ENCODE peak calls at places on chromosomes 12 and 14, in six cellular contexts. One of them, this sample, is unnamed.

GRCh38 chr12:124109760-124110159 is 136.7 kb downstream of the ZNF664 start:
- DNase-seq in CD4-positive, CD25-positive, alpha-beta regulatory T cell: no peak
- DNase-seq in NCI-H1092 treated with DMSO at 0.1 percent for 48 hours: no peak
- DNase-seq in natural killer cell treated with Interleukin-12 subunit alpha and Interleukin-12 subunit beta and Interleukin-15 and Interleukin-18, amount 100 ng/mL, for 72 hours: no peak
- DNase-seq in NCI-H2227 treated with DMSO at 0.1 percent for 48 hours: no peak
- DNase-seq in 8988T: peak
- DNase-seq in this sample: no peak

GRCh38 chr14:35244542-35244941 is 47.6 kb upstream of the PSMA6 start:
- DNase-seq in CD4-positive, CD25-positive, alpha-beta regulatory T cell: no peak
- DNase-seq in 8988T: no peak
- DNase-seq in NCI-H1092 treated with DMSO at 0.1 percent for 48 hours: no peak
- DNase-seq in natural killer cell treated with Interleukin-12 subunit alpha and Interleukin-12 subunit beta and Interleukin-15 and Interleukin-18, amount 100 ng/mL, for 72 hours: no peak
- DNase-seq in NCI-H2227 treated with DMSO at 0.1 percent for 48 hours: no peak
- DNase-seq in this sample: no peak

GRCh38 chr12:118633071-118633470 is 256.7 kb downstream of the SUDS3 start:
- DNase-seq in NCI-H1092 treated with DMSO at 0.1 percent for 48 hours: no peak
- DNase-seq in NCI-H2227 treated with DMSO at 0.1 percent for 48 hours: no peak
- DNase-seq in CD4-positive, CD25-positive, alpha-beta regulatory T cell: no peak
- DNase-seq in natural killer cell treated with Interleukin-12 subunit alpha and Interleukin-12 subunit beta and Interleukin-15 and Interleukin-18, amount 100 ng/mL, for 72 hours: no peak
- DNase-seq in 8988T: no peak
- DNase-seq in this sample: no peak

GRCh38 chr12:127619869-127620769 is 646.9 kb upstream of the TMEM132C start:
- DNase-seq in NCI-H1092 treated with DMSO at 0.1 percent for 48 hours: peak
- DNase-seq in NCI-H2227 treated with DMSO at 0.1 percent for 48 hours: no peak
- DNase-seq in 8988T: no peak
- DNase-seq in natural killer cell treated with Interleukin-12 subunit alpha and Interleukin-12 subunit beta and Interleukin-15 and Interleukin-18, amount 100 ng/mL, for 72 hours: no peak
- DNase-seq in CD4-positive, CD25-positive, alpha-beta regulatory T cell: no peak
- DNase-seq in this sample: no peak

GRCh38 chr14:105945891-105946290 is 419.5 kb downstream of the TMEM121 start:
- DNase-seq in NCI-H2227 treated with DMSO at 0.1 percent for 48 hours: no peak
- DNase-seq in CD4-positive, CD25-positive, alpha-beta regulatory T cell: peak
- DNase-seq in natural killer cell treated with Interleukin-12 subunit alpha and Interleukin-12 subunit beta and Interleukin-15 and Interleukin-18, amount 100 ng/mL, for 72 hours: no peak
- DNase-seq in NCI-H1092 treated with DMSO at 0.1 percent for 48 hours: peak
- DNase-seq in 8988T: no peak
- DNase-seq in this sample: no peak

GRCh38 chr12:22262309-22262708 is 72.2 kb downstream of the ST8SIA1 start:
- DNase-seq in CD4-positive, CD25-positive, alpha-beta regulatory T cell: no peak
- DNase-seq in 8988T: no peak
- DNase-seq in NCI-H2227 treated with DMSO at 0.1 percent for 48 hours: no peak
- DNase-seq in natural killer cell treated with Interleukin-12 subunit alpha and Interleukin-12 subunit beta and Interleukin-15 and Interleukin-18, amount 100 ng/mL, for 72 hours: no peak
- DNase-seq in NCI-H1092 treated with DMSO at 0.1 percent for 48 hours: no peak
- DNase-seq in this sample: peak

GRCh38 chr14:99565383-99565782 is 38.6 kb downstream of the CCDC85C start:
- DNase-seq in 8988T: no peak
- DNase-seq in NCI-H1092 treated with DMSO at 0.1 percent for 48 hours: no peak
- DNase-seq in CD4-positive, CD25-positive, alpha-beta regulatory T cell: no peak
- DNase-seq in natural killer cell treated with Interleukin-12 subunit alpha and Interleukin-12 subunit beta and Interleukin-15 and Interleukin-18, amount 100 ng/mL, for 72 hours: no peak
- DNase-seq in NCI-H2227 treated with DMSO at 0.1 percent for 48 hours: no peak
- DNase-seq in this sample: no peak

GRCh38 chr12:56410768-56411167 is 38.5 kb downstream of the TIMELESS start:
- DNase-seq in CD4-positive, CD25-positive, alpha-beta regulatory T cell: no peak
- DNase-seq in natural killer cell treated with Interleukin-12 subunit alpha and Interleukin-12 subunit beta and Interleukin-15 and Interleukin-18, amount 100 ng/mL, for 72 hours: no peak
- DNase-seq in NCI-H1092 treated with DMSO at 0.1 percent for 48 hours: no peak
- DNase-seq in NCI-H2227 treated with DMSO at 0.1 percent for 48 hours: no peak
- DNase-seq in 8988T: no peak
- DNase-seq in this sample: no peak

GRCh38 chr12:100267603-100268281 is 765 bp downstream of the SCYL2 start:
- DNase-seq in NCI-H2227 treated with DMSO at 0.1 percent for 48 hours: no peak
- DNase-seq in natural killer cell treated with Interleukin-12 subunit alpha and Interleukin-12 subunit beta and Interleukin-15 and Interleukin-18, amount 100 ng/mL, for 72 hours: no peak
- DNase-seq in NCI-H1092 treated with DMSO at 0.1 percent for 48 hours: no peak
- DNase-seq in CD4-positive, CD25-positive, alpha-beta regulatory T cell: no peak
- DNase-seq in 8988T: no peak
- DNase-seq in this sample: no peak

GRCh38 chr12:49341777-49342065 is 4.7 kb upstream of the C1QL4 start:
- DNase-seq in CD4-positive, CD25-positive, alpha-beta regulatory T cell: no peak
- DNase-seq in 8988T: no peak
- DNase-seq in NCI-H1092 treated with DMSO at 0.1 percent for 48 hours: no peak
- DNase-seq in natural killer cell treated with Interleukin-12 subunit alpha and Interleukin-12 subunit beta and Interleukin-15 and Interleukin-18, amount 100 ng/mL, for 72 hours: no peak
- DNase-seq in NCI-H2227 treated with DMSO at 0.1 percent for 48 hours: no peak
- DNase-seq in this sample: no peak

This sample was measured in neural crest cell.